ENCODE peak calls at places on chromosome 18, in ten cellular contexts. H is transverse colon, F is upper lobe of left lung, G is pancreas, O is astrocyte, J is BE2C, L is Peyer's patch, U is suprapubic skin, Q is IMR-90, N is gastrocnemius medialis. I is an unnamed sample. For H3K4me1, the result is how much of the 10 kb centered on the place peaks cover.

GRCh38 chr18:69469444-69469919 is 68.8 kb downstream of the DOK6 start:
- DNase-seq in J (peak), F (no peak), N (no peak), G (no peak), U (no peak), H (no peak), Q (no peak), L (no peak), O (no peak), I (no peak)

GRCh38 chr18:36279001-36279400 is 18.5 kb upstream of the FHOD3 start:
- DNase-seq in O (no peak), L (no peak), H (no peak), U (no peak), G (no peak), F (no peak), N (no peak), J (no peak), Q (no peak), I (no peak)

GRCh38 chr18:29198834-29199233 is 1021.9 kb upstream of the CDH2 start:
- DNase-seq in L (no peak), G (no peak), U (no peak), O (no peak), J (no peak), Q (no peak), H (no peak), F (no peak), N (no peak), I (no peak)

GRCh38 chr18:832085-832681 is 20.1 kb upstream of the YES1 start:
- DNase-seq in L (no peak), O (no peak), G (no peak), F (no peak), J (peak), N (no peak), Q (no peak), H (peak), U (no peak), I (no peak)

GRCh38 chr18:5456577-5457466 is 87.0 kb downstream of the EPB41L3 start:
- DNase-seq in N (no peak), G (no peak), O (peak), U (no peak), Q (peak), H (no peak), J (no peak), F (no peak), L (no peak), I (no peak)

GRCh38 chr18:39215920-39216319 is 1650.3 kb upstream of the CELF4 start:
- DNase-seq in H (no peak), F (no peak), Q (no peak), L (no peak), G (no peak), O (no peak), J (no peak), N (no peak), U (no peak), I (no peak)

GRCh38 chr18:46677609-46678470 is 20.8 kb upstream of the LOXHD1 start:
- DNase-seq in Q (no peak), O (no peak), U (no peak), J (no peak), G (no peak), H (no peak), L (no peak), N (no peak), F (no peak), I (no peak)

GRCh38 chr18:14970027-14970426 is 222.1 kb downstream of the ANKRD30B start:
- DNase-seq in O (no peak), F (no peak), L (no peak), Q (no peak), U (no peak), J (no peak), H (no peak), G (no peak), N (no peak), I (no peak)

GRCh38 chr18:36212301-36212977 is 25.1 kb downstream of the MOCOS start:
- DNase-seq in F (no peak), O (no peak), L (no peak), G (no peak), J (no peak), Q (peak), N (no peak), U (no peak), H (no peak), I (no peak)

GRCh38 chr18:68494802-68495560 is 219.9 kb downstream of the TMX3 start:
- DNase-seq in G (no peak), F (no peak), J (no peak), H (no peak), O (peak), L (no peak), N (no peak), U (no peak), Q (peak), I (no peak)

GRCh38 chr18:55234366-55235093 is 275.3 kb upstream of the CCDC68 start:
- DNase-seq in N (peak), J (peak), O (peak), U (peak), H (peak), Q (peak), G (peak), F (peak), L (peak), I (peak)

GRCh38 chr18:55219823-55220222 is 260.6 kb upstream of the CCDC68 start:
- DNase-seq in J (no peak), L (no peak), G (no peak), Q (no peak), F (no peak), N (no peak), O (no peak), H (no peak), U (no peak), I (no peak)

GRCh38 chr18:51861041-51861440 is 479.0 kb upstream of the DCC start:
- DNase-seq in J (no peak), O (no peak), F (no peak), L (no peak), H (no peak), Q (no peak), N (no peak), U (no peak), G (no peak), I (no peak)

GRCh38 chr18:24918257-24918656 is 433.7 kb downstream of the ZNF521 start:
- DNase-seq in N (no peak), J (no peak), O (no peak), G (no peak), H (no peak), U (no peak), L (no peak), F (no peak), Q (no peak), I (no peak)

GRCh38 chr18:48929951-48930713 is 20.6 kb downstream of the SMAD7 start:
- DNase-seq in Q (peak), F (peak), N (no peak), U (no peak), J (peak), O (peak), H (peak), L (no peak), G (peak), I (peak)
- H3K4me3 ChIP-seq in Q (no peak), F (peak), N (no peak), U (no peak), J (no peak), O (no peak), H (peak), L (peak), G (no peak), I (peak)

GRCh38 chr18:23585897-23586248 is 433 bp downstream of the NPC1 start:
- DNase-seq in G (no peak), O (no peak), U (no peak), J (no peak), F (no peak), H (no peak), Q (peak), L (no peak), N (no peak), I (no peak)
- H3K4me1 ChIP-seq in G (under half), O (under half), U (under half), J (under half), F (half or more), H (under half), Q (under half), L (under half), N (under half), I (under half)

GRCh38 chr18:44927127-44927849 is 246.6 kb downstream of the SETBP1 start:
- DNase-seq in N (no peak), U (no peak), L (no peak), O (no peak), Q (no peak), G (no peak), F (no peak), J (no peak), H (no peak), I (no peak)
- TF ChIP-seq CTCF in N (no peak), U (no peak), L (no peak), O (no peak), Q (no peak), G (no peak), F (no peak), J (no peak), H (no peak), I (no peak)

GRCh38 chr18:76588591-76589303 is 93.7 kb upstream of the ZNF516 start:
- DNase-seq in F (no peak), U (no peak), Q (no peak), N (no peak), O (peak), L (no peak), J (no peak), H (no peak), G (no peak), I (no peak)
- H3K4me3 ChIP-seq in F (peak), U (peak), Q (peak), N (peak), O (peak), L (no peak), J (peak), H (peak), G (no peak), I (peak)

DNA sequence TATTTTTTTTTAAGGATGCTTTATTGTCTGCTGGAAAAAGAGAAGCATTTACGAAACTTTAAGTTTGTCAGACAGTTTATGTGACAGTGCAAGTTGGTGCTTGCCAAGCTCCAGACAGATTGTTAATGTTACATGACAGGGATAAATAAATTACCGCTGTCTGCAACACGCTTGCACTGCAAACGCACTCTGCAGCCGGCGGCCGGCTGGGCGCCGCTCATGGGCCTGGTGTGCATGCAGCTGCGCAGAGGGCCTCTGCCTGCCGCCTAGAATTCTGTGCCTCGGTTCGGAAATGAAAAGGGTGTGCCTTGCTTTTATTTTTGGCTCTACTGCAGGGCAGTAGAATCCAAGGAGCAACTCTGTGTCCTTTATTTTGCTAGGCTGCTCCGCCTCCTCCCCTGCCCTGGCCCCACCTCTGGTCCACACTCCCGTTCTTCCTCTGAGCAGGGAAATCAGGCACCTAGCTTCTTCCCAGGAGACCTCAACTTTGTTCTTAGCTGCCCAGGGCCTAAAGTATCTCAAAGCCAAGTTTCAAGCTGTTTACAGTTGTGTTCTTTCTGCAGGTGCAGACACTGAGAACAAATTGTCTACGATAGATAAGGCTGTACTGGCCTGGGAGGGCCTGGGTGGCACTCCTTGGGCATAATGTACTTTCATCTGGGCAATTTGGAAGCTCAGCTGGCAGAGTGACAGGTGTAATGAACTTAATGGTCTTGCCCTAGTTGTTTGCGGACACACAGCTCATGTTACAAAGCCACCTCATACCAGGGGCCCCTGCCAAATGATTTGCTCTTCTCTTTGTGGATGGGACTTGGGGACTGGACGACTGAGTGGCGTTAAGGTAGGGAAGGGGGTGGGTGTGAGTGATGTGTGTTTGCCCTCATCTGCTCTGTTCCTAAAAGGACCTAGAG is 4.1 kb downstream of the LDLRAD4 start:
- DNase-seq in G (peak), L (no peak), H (peak), J (peak), F (peak), O (peak), N (peak), U (peak), Q (peak), I (peak)
- H3K4me1 ChIP-seq in G (under half), L (under half), H (half or more), J (under half), F (half or more), O (under half), N (half or more), U (half or more), Q (under half), I (half or more)

DNA sequence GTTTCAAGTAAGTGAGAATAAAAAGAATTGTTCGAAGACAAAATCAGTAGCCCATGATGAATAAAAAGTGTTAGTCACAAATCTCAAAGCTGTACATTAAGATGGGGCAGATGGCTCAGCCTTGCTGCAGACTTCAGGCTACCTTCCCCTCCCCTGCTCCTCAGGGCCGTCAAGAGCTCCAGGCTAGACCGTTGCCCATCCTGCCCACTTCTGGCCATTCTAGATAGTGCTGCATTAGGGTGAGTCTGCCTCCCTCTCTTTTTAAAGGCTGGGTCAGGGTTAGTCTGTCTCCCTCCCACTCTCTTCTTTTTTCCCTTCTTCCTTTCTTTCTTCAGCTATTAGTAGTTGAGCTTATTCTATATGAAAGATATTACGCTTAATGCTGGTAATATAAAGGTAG is 86.0 kb downstream of the MAPRE2 start:
- DNase-seq in J (peak), N (no peak), G (no peak), Q (peak), H (no peak), L (no peak), O (no peak), F (no peak), U (no peak), I (no peak)
- TF ChIP-seq CTCF in J (peak), N (no peak), G (no peak), Q (peak), H (no peak), L (no peak), O (no peak), F (no peak), U (no peak), I (no peak)

GRCh38 chr18:31677592-31677991 is 6.8 kb downstream of the B4GALT6 start:
- DNase-seq in U (no peak), J (no peak), L (no peak), F (no peak), N (no peak), H (no peak), Q (no peak), G (no peak), O (no peak), I (no peak)

GRCh38 chr18:31678425-31678824 is 6.0 kb downstream of the B4GALT6 start:
- DNase-seq in N (peak), L (no peak), O (no peak), J (no peak), G (no peak), U (no peak), Q (no peak), F (no peak), H (no peak), I (no peak)

GRCh38 chr18:31679806-31680793 is 4.3 kb downstream of the B4GALT6 start:
- DNase-seq in J (no peak), U (no peak), Q (no peak), G (no peak), O (no peak), F (no peak), L (no peak), N (no peak), H (no peak), I (no peak)

GRCh38 chr18:31680836-31681568 is 3.4 kb downstream of the B4GALT6 start:
- DNase-seq in N (no peak), F (no peak), J (peak), O (no peak), G (no peak), Q (no peak), H (no peak), L (no peak), U (no peak), I (no peak)

GRCh38 chr18:31679133-31679731 is 5.1 kb downstream of the B4GALT6 start:
- DNase-seq in Q (peak), H (no peak), U (no peak), J (no peak), G (no peak), N (no peak), O (peak), F (no peak), L (no peak), I (no peak)
- H3K4me3 ChIP-seq in Q (no peak), H (no peak), U (no peak), J (no peak), G (no peak), N (no peak), O (peak), F (no peak), L (no peak), I (no peak)

GRCh38 chr18:48874701-48875162 is 76.0 kb downstream of the SMAD7 start:
- DNase-seq in H (no peak), N (no peak), L (no peak), J (no peak), U (no peak), Q (no peak), O (no peak), F (no peak), G (no peak), I (peak)
- H3K4me1 ChIP-seq in H (under half), N (under half), L (under half), J (under half), U (under half), Q (under half), O (under half), F (under half), G (under half), I (under half)

GRCh38 chr18:28013064-28013463 is 163.9 kb downstream of the CDH2 start:
- DNase-seq in F (no peak), O (no peak), G (no peak), N (no peak), H (no peak), U (no peak), Q (peak), L (no peak), J (no peak), I (no peak)
- TF ChIP-seq CTCF in F (no peak), O (peak), G (no peak), N (no peak), H (no peak), U (no peak), Q (peak), L (no peak), J (peak), I (no peak)

GRCh38 chr18:37489011-37489410 is 76.6 kb downstream of the CELF4 start:
- DNase-seq in J (no peak), L (no peak), H (no peak), O (no peak), N (no peak), F (no peak), Q (no peak), U (no peak), G (no peak), I (no peak)
- H3K4me3 ChIP-seq in J (no peak), L (no peak), H (no peak), O (no peak), N (no peak), F (no peak), Q (no peak), U (no peak), G (no peak), I (no peak)

I was measured in tibial artery.